ENCODE peak calls at places on chromosomes 6 and 20, in four cellular contexts. D, S, T and L are unnamed samples.

GRCh38 chr6:157741889-157742615 is 81.0 kb upstream of the SNX9 start:
- DNase-seq in S (no peak), D (no peak), T (no peak), L (no peak)

GRCh38 chr6:44269921-44270525 is at the start of gene TMEM151B:
- DNase-seq in D (no peak), T (no peak), S (no peak), L (no peak)

GRCh38 chr6:69026243-69026642 is 391.2 kb downstream of the ADGRB3 start:
- DNase-seq in S (no peak), D (no peak), T (no peak), L (no peak)

GRCh38 chr20:51447097-51447764 is 95.3 kb downstream of the NFATC2 start:
- DNase-seq in D (no peak), S (no peak), T (peak), L (peak)

GRCh38 chr6:75244063-75244575 is 518 bp upstream of the COX7A2 start:
- DNase-seq in T (no peak), S (no peak), D (no peak), L (no peak)

GRCh38 chr6:26660096-26660425 is 515 bp upstream of the ZNF322 start:
- DNase-seq in S (peak), T (no peak), D (no peak), L (peak)

GRCh38 chr20:36309643-36310042 is 3.5 kb downstream of the DLGAP4 start:
- DNase-seq in D (no peak), T (no peak), S (no peak), L (no peak)

GRCh38 chr6:142803495-142804049 is 141.4 kb downstream of the HIVEP2 start:
- DNase-seq in D (no peak), T (no peak), S (no peak), L (no peak)

GRCh38 chr20:23047738-23048214 is 1.7 kb downstream of the THBD start:
- DNase-seq in T (peak), S (no peak), D (no peak), L (no peak)

GRCh38 chr6:113734886-113735481 is 122.2 kb upstream of the MARCKS start:
- DNase-seq in D (no peak), S (no peak), T (no peak), L (no peak)

GRCh38 chr6:154613137-154613676 is 102.7 kb upstream of the CNKSR3 start:
- DNase-seq in T (no peak), D (no peak), S (no peak), L (peak)

GRCh38 chr6:3786131-3786530 is 34.6 kb upstream of the PXDC1 start:
- DNase-seq in T (no peak), S (no peak), D (no peak), L (no peak)

GRCh38 chr6:101226677-101227135 is 166.8 kb upstream of the GRIK2 start:
- DNase-seq in D (no peak), T (no peak), S (no peak), L (no peak)

GRCh38 chr6:111663232-111663631 is 57.6 kb upstream of the TRAF3IP2 start:
- DNase-seq in T (no peak), S (no peak), D (no peak), L (no peak)

GRCh38 chr6:30888472-30889137 is 4.3 kb downstream of the DDR1 start:
- DNase-seq in T (no peak), D (no peak), S (no peak), L (no peak)

GRCh38 chr6:126052485-126052884 is 66.1 kb downstream of the TRMT11 start:
- DNase-seq in D (no peak), S (no peak), T (no peak), L (no peak)

GRCh38 chr20:46353506-46354206 is 45.4 kb upstream of the CDH22 start:
- DNase-seq in D (no peak), S (no peak), T (no peak), L (no peak)

GRCh38 chr20:22686097-22686496 is 101.7 kb upstream of the FOXA2 start:
- DNase-seq in T (peak), D (no peak), S (no peak), L (no peak)

GRCh38 chr6:65631711-65632110 is 75.3 kb downstream of the EYS start:
- DNase-seq in T (no peak), D (no peak), S (no peak), L (no peak)

GRCh38 chr6:15385521-15385920 is 139.7 kb downstream of the JARID2 start:
- DNase-seq in D (no peak), T (no peak), S (no peak), L (no peak)

GRCh38 chr20:50191566-50192363 is 1.1 kb downstream of the CEBPB start:
- DNase-seq in T (peak), D (peak), S (peak), L (no peak)

GRCh38 chr6:39377530-39377929 is 55.0 kb upstream of the KCNK16 start:
- DNase-seq in T (peak), S (peak), D (no peak), L (peak)

GRCh38 chr6:158819213-158819976 is at the start of gene EZR:
- DNase-seq in S (peak), D (peak), T (peak), L (no peak)

GRCh38 chr6:44192428-44193041 is 24.2 kb upstream of the MYMX start:
- DNase-seq in T (no peak), D (no peak), S (no peak), L (no peak)

GRCh38 chr20:22890605-22891300 is 144.4 kb upstream of the SSTR4 start:
- DNase-seq in T (no peak), D (no peak), S (no peak), L (no peak)

GRCh38 chr20:46402236-46402886 is 4.1 kb downstream of the ELMO2 start:
- DNase-seq in T (no peak), S (no peak), D (no peak), L (peak)